ENCODE peak calls at places on chromosomes 11 and 22, in four cellular contexts. W, A, V and H are unnamed samples.

GRCh38 chr11:71282581-71283351 is 30.4 kb upstream of the SHANK2 start:
- DNase-seq in W (peak; percentile 32), A (no peak), V (no peak), H (no peak)

GRCh38 chr11:133678211-133678610 is 145.9 kb upstream of the OPCML start:
- DNase-seq in W (no peak), A (no peak), V (no peak), H (no peak)

GRCh38 chr22:35611891-35612576 is 5.1 kb downstream of the MB start:
- DNase-seq in A (no peak), V (no peak), W (no peak), H (no peak)

GRCh38 chr11:14267861-14268635 is 90.9 kb downstream of the RRAS2 start:
- DNase-seq in V (no peak), A (no peak), W (no peak), H (no peak)

GRCh38 chr11:34317666-34318065 is 40.1 kb downstream of the ABTB2 start:
- DNase-seq in A (peak; percentile 13), V (no peak), W (no peak), H (no peak)

GRCh38 chr11:85977751-85978160 is 91.1 kb downstream of the PICALM start:
- DNase-seq in A (peak; percentile 44), V (no peak), W (no peak), H (no peak)

GRCh38 chr11:117037952-117038350 is 60.3 kb downstream of the SIK3 start:
- DNase-seq in W (no peak), V (no peak), A (no peak), H (no peak)

GRCh38 chr11:43543313-43543712 is 137.2 kb upstream of the HSD17B12 start:
- DNase-seq in V (no peak), W (no peak), A (no peak), H (no peak)

GRCh38 chr11:43393765-43394355 is 35.1 kb downstream of the TTC17 start:
- DNase-seq in W (no peak), V (no peak), A (no peak), H (no peak)

GRCh38 chr11:44570411-44571155 is 5.1 kb downstream of the CD82 start:
- DNase-seq in V (no peak), A (no peak), W (no peak), H (no peak)

GRCh38 chr11:96393753-96394348 is 4.0 kb downstream of the JRKL start:
- DNase-seq in W (no peak), V (peak; percentile 13), A (peak; percentile 75), H (peak; percentile 68)

GRCh38 chr22:50027639-50028537 is 15.3 kb upstream of the IL17REL start:
- DNase-seq in A (peak; percentile 43), V (no peak), W (peak; percentile 86), H (no peak)

GRCh38 chr22:20741634-20742581 is 32.0 kb upstream of the SERPIND1 start:
- DNase-seq in V (peak; percentile 30), A (peak; percentile 50), W (peak; percentile 21), H (peak; percentile 77)

GRCh38 chr22:19951351-19951750 is 9.7 kb upstream of the TXNRD2 start:
- DNase-seq in V (no peak), A (no peak), W (no peak), H (no peak)

GRCh38 chr22:25953276-25953675 is 211.3 kb downstream of the MYO18B start:
- DNase-seq in V (no peak), A (no peak), W (no peak), H (no peak)

GRCh38 chr22:31911565-31912401 is 32.6 kb upstream of the YWHAH start:
- DNase-seq in A (no peak), V (no peak), W (peak; percentile 19), H (no peak)

GRCh38 chr11:87866951-87867350 is 308.3 kb downstream of the RAB38 start:
- DNase-seq in A (no peak), V (no peak), W (no peak), H (no peak)

GRCh38 chr11:55942785-55943392 is 6.7 kb upstream of the OR5I1 start:
- DNase-seq in W (no peak), A (peak; percentile 49), V (no peak), H (peak; percentile 84)

GRCh38 chr22:24208012-24208749 is 26.9 kb downstream of the SUSD2 start:
- DNase-seq in W (peak; percentile 55), V (no peak), A (peak; percentile 97), H (no peak)

GRCh38 chr22:38243007-38243775 is 29.6 kb downstream of the TMEM184B start:
- DNase-seq in W (peak; percentile 48), A (no peak), V (no peak), H (no peak)

GRCh38 chr11:120789391-120789790 is 234.5 kb upstream of the TBCEL start:
- DNase-seq in W (no peak), A (no peak), V (no peak), H (no peak)

GRCh38 chr22:32780726-32781310 is 20.7 kb upstream of the TIMP3 start:
- DNase-seq in V (no peak), A (no peak), W (no peak), H (no peak)

GRCh38 chr11:30143098-30143705 is 87.6 kb upstream of the FSHB start:
- DNase-seq in A (peak; percentile 41), W (peak; percentile 1), V (peak; percentile 5), H (peak; percentile 80)

GRCh38 chr11:65444314-65445051 is 21.9 kb downstream of the NEAT1 start:
- DNase-seq in W (peak; percentile 29), V (no peak), A (peak; percentile 50), H (no peak)

GRCh38 chr11:96293583-96293982 is 49.4 kb downstream of the MAML2 start:
- DNase-seq in V (no peak), W (no peak), A (peak; percentile 66), H (no peak)

GRCh38 chr11:107468596-107468995 is 11.0 kb upstream of the CWF19L2 start:
- DNase-seq in V (no peak), W (no peak), A (peak; percentile 48), H (no peak)

GRCh38 chr11:120227228-120227852 is 12.6 kb upstream of the POU2F3 start:
- DNase-seq in V (no peak), W (no peak), A (no peak), H (no peak)

GRCh38 chr11:68409748-68410344 is 50.7 kb upstream of the PPP6R3 start:
- DNase-seq in A (no peak), V (no peak), W (no peak), H (no peak)

GRCh38 chr11:44564653-44565007 is 833 bp upstream of the CD82 start:
- DNase-seq in W (peak; percentile 76), A (peak; percentile 97), V (no peak), H (peak; percentile 42)

GRCh38 chr11:124600924-124601323 is 10.3 kb upstream of the PANX3 start:
- DNase-seq in A (no peak), V (no peak), W (no peak), H (peak; percentile 17)

GRCh38 chr11:70542406-70542805 is 144.1 kb downstream of the CTTN start:
- DNase-seq in W (no peak), V (no peak), A (no peak), H (no peak)

DNA sequence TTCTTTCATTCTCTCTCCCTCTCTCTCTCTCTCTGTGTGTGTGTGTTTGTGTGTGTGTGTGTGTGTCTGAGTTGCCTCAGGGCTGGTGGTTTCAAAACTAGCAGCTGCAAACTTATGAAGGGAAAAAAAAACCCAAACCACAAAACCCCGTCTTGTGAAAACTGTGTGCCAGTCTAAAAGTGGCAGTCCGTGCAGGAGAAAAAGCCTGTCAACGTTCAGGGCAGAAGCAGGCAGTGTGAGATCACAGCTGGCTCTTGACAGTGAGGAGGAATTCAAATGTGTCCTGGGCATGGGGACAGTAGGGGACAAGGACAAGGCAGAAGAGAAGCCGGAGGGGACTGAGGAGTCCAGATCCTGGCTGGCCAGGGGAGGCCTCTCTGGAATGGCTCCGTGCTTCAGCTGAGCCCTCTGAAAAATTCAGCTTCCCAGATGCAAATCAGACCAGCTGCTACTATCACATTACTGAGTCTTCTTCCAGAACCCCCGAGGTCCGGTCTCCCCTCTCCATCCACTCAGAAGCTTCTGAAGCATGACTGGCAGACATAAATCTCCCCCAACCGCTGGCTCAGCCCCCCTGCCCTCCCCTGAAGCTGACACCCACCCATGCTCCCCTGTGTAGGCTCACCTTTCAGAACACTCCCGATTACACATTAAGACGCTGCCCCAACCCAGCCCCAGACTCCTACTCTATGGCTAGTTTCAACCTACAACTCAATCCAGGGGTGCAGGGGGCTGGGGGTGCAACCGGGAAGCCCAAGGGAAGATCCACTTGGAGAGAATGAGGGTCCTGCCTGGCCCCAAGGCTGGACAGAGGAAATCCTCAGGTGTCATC is 32.0 kb downstream of the FLI1 start:
- DNase-seq in V (peak; percentile 85), W (no peak), A (peak; percentile 53), H (no peak)
- H3K4me3 ChIP-seq in V (no peak overlapping the region), W (no peak overlapping the region), A (no peak overlapping the region), H (no peak overlapping the region)

GRCh38 chr11:12284321-12285050 is 92.9 kb upstream of the PARVA start:
- DNase-seq in V (no peak), A (peak; percentile 64), W (no peak), H (no peak)

GRCh38 chr11:12287009-12287373 is 90.4 kb upstream of the PARVA start:
- DNase-seq in W (peak; percentile 54), V (no peak), A (peak; percentile 95), H (no peak)

GRCh38 chr11:12285811-12286222 is 91.6 kb upstream of the PARVA start:
- DNase-seq in W (no peak), A (no peak), V (no peak), H (no peak)

GRCh38 chr11:12286606-12287005 is 90.8 kb upstream of the PARVA start:
- DNase-seq in A (no peak), W (no peak), V (no peak), H (no peak)

GRCh38 chr11:12285106-12285505 is 92.3 kb upstream of the PARVA start:
- DNase-seq in V (no peak), A (peak; percentile 91), W (peak; percentile 32), H (no peak)
- H2AFZ ChIP-seq in V (no peak overlapping the region), A (peak overlapping the region; percentile 57), W (peak overlapping the region; percentile 64), H (peak overlapping the region; percentile 85)

DNA sequence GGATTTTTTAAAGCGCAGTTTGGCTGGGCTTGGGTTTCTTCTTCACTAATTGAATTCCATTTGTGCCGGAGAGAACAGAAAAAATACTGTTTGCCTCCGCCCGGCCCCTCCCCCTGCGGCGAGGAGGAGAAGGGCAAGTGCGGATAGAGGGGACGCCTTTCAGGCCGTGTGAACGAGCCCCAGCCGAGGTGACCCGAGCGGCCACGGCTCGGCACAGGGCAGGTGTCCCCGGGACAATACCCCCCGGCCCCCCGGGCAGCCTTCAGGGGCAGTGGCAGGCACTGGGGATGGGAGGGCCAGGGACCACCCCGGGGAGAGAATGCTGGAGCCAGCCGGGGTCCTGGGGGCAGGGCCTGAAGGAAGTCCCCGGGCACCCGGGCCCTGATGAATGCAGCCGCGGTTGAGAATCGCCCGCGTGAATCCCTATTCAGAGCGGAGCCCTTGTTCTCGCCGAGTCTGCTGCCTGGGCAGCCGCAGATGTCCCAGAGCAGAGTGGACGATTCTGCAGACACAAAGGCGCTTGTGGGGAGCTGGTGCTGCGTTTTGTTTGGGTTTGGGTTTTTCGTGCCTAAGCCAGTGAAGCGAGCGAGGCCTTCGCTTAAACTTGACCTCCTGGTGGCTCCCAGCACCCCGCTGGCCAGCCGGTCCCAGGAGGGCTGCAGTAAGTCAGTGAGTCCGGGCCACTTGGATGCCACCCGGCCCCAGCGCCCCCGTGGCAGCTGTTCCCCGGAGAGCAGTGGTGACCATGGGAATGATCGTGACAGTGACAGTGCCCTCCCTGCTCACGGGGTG is 96.0 kb downstream of the WNT7B start:
- DNase-seq in A (peak; percentile 42), V (no peak), W (no peak), H (peak; percentile 60)
- TF ChIP-seq EZH2 in A (peak; percentile 58), V (no peak), W (no peak), H (no peak)

GRCh38 chr11:128354476-128354875 is 232.9 kb downstream of the ETS1 start:
- DNase-seq in V (no peak), W (no peak), A (peak; percentile 30), H (no peak)

GRCh38 chr11:128356992-128357391 is 230.4 kb downstream of the ETS1 start:
- DNase-seq in V (no peak), A (no peak), W (no peak), H (no peak)

GRCh38 chr11:128351168-128351567 is 236.2 kb downstream of the ETS1 start:
- DNase-seq in V (no peak), A (no peak), W (no peak), H (no peak)

GRCh38 chr11:128359515-128359914 is 227.8 kb downstream of the ETS1 start:
- DNase-seq in V (no peak), W (no peak), A (peak; percentile 48), H (no peak)

GRCh38 chr11:128355558-128355957 is 231.8 kb downstream of the ETS1 start:
- DNase-seq in W (no peak), V (no peak), A (no peak), H (no peak)
- H3K4me3 ChIP-seq in W (no peak overlapping the region), V (no peak overlapping the region), A (no peak overlapping the region), H (no peak overlapping the region)